ENCODE peak calls at places on chromosomes 1 and 21, in four cellular contexts. One of them, this sample, is unnamed.

GRCh38 chr1:62823556-62823955 is 39.6 kb downstream of the ATG4C start:
- DNase-seq in pancreas: no peak
- DNase-seq in DND-41: no peak
- DNase-seq in naive thymus-derived CD4-positive, alpha-beta T cell: no peak
- DNase-seq in this sample: no peak

GRCh38 chr1:63874278-63874880 is 100.6 kb downstream of the ROR1 start:
- DNase-seq in pancreas: no peak
- DNase-seq in DND-41: no peak
- DNase-seq in naive thymus-derived CD4-positive, alpha-beta T cell: no peak
- DNase-seq in this sample: no peak

GRCh38 chr1:154747841-154748766 is 122.0 kb downstream of the KCNN3 start:
- DNase-seq in pancreas: no peak
- DNase-seq in DND-41: peak; percentile 77
- DNase-seq in naive thymus-derived CD4-positive, alpha-beta T cell: peak; percentile 61
- DNase-seq in this sample: no peak

GRCh38 chr21:38965910-38966504 is 160.3 kb downstream of the ETS2 start:
- DNase-seq in pancreas: peak; percentile 82
- DNase-seq in DND-41: no peak
- DNase-seq in naive thymus-derived CD4-positive, alpha-beta T cell: no peak
- DNase-seq in this sample: no peak

GRCh38 chr21:26964379-26964778 is 2.5 kb downstream of the ADAMTS5 start:
- DNase-seq in pancreas: peak; percentile 17
- DNase-seq in DND-41: no peak
- DNase-seq in naive thymus-derived CD4-positive, alpha-beta T cell: no peak
- DNase-seq in this sample: no peak

GRCh38 chr1:30041741-30042437 is 681.5 kb downstream of the MATN1 start:
- DNase-seq in pancreas: no peak
- DNase-seq in DND-41: no peak
- DNase-seq in naive thymus-derived CD4-positive, alpha-beta T cell: no peak
- DNase-seq in this sample: no peak

GRCh38 chr1:216064643-216065042 is 358.6 kb downstream of the USH2A start:
- DNase-seq in pancreas: no peak
- DNase-seq in DND-41: no peak
- DNase-seq in naive thymus-derived CD4-positive, alpha-beta T cell: no peak
- DNase-seq in this sample: no peak

GRCh38 chr1:115227683-115228082 is 110.4 kb downstream of the NGF start:
- DNase-seq in pancreas: no peak
- DNase-seq in DND-41: no peak
- DNase-seq in naive thymus-derived CD4-positive, alpha-beta T cell: no peak
- DNase-seq in this sample: no peak

DNA sequence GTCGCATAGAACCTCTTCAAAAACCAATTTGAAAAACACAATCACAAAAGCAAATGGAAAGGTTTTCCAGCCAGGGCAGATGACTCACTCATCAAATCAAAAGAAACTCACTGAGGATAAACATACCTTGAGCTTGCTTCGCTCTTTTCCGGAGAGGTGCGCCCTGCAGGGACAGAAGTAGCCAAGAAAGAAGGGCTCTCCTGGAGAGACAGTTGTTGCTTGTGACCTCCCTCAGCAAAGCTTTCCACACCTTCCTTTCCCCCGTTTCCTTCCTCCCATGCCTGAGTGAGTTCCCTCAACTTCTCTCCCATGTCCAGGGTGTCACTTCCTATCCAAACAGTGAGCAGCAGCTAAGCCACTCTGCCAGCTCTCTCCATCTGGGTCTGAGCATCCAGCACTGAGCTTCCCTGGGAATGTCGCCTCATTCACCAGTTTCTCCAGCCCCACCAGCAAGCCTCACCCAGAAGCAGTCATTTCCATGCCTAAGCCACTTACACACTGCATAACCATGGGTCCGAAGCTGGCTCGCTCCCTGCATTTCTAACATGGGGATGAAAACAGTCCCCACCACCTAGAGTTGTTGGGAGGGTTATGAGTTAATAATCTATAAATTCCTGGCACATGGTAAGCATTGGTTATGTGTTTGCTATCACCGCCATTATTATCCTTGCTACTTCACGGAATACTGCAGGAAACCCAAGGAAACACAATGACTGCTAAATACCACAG is 75.0 kb downstream of the PTPN14 start:
- DNase-seq in pancreas: no peak
- DNase-seq in DND-41: no peak
- DNase-seq in naive thymus-derived CD4-positive, alpha-beta T cell: no peak
- DNase-seq in this sample: no peak
- H3K27ac ChIP-seq in pancreas: no peak overlapping the region
- H3K27ac ChIP-seq in DND-41: no peak overlapping the region
- H3K27ac ChIP-seq in naive thymus-derived CD4-positive, alpha-beta T cell: no peak overlapping the region
- H3K27ac ChIP-seq in this sample: no peak overlapping the region

GRCh38 chr1:180540697-180541594 is 17.8 kb upstream of the OVAAL start:
- DNase-seq in pancreas: no peak
- DNase-seq in DND-41: no peak
- DNase-seq in naive thymus-derived CD4-positive, alpha-beta T cell: no peak
- DNase-seq in this sample: no peak
- H3K27ac ChIP-seq in pancreas: no peak overlapping the region
- H3K27ac ChIP-seq in DND-41: no peak overlapping the region
- H3K27ac ChIP-seq in naive thymus-derived CD4-positive, alpha-beta T cell: no peak overlapping the region
- H3K27ac ChIP-seq in this sample: no peak overlapping the region

GRCh38 chr1:160227045-160227444 is 21.9 kb downstream of the PEA15 start:
- DNase-seq in pancreas: no peak
- DNase-seq in DND-41: no peak
- DNase-seq in naive thymus-derived CD4-positive, alpha-beta T cell: no peak
- DNase-seq in this sample: no peak
- H3K27ac ChIP-seq in pancreas: no peak overlapping the region
- H3K27ac ChIP-seq in DND-41: no peak overlapping the region
- H3K27ac ChIP-seq in naive thymus-derived CD4-positive, alpha-beta T cell: no peak overlapping the region
- H3K27ac ChIP-seq in this sample: no peak overlapping the region

GRCh38 chr1:66770240-66770639 is 18.0 kb downstream of the DYNLT5 start:
- DNase-seq in pancreas: no peak
- DNase-seq in DND-41: no peak
- DNase-seq in naive thymus-derived CD4-positive, alpha-beta T cell: no peak
- DNase-seq in this sample: no peak
- H3K27ac ChIP-seq in pancreas: no peak overlapping the region
- H3K27ac ChIP-seq in DND-41: peak overlapping the region; percentile 89
- H3K27ac ChIP-seq in naive thymus-derived CD4-positive, alpha-beta T cell: no peak overlapping the region
- H3K27ac ChIP-seq in this sample: no peak overlapping the region

GRCh38 chr1:172960454-172961208 is 90.1 kb downstream of the TNFSF18 start:
- DNase-seq in pancreas: peak; percentile 45
- DNase-seq in DND-41: no peak
- DNase-seq in naive thymus-derived CD4-positive, alpha-beta T cell: no peak
- DNase-seq in this sample: no peak

GRCh38 chr1:172957491-172957890 is 93.2 kb downstream of the TNFSF18 start:
- DNase-seq in pancreas: no peak
- DNase-seq in DND-41: no peak
- DNase-seq in naive thymus-derived CD4-positive, alpha-beta T cell: no peak
- DNase-seq in this sample: no peak

GRCh38 chr1:172956871-172957270 is 93.9 kb downstream of the TNFSF18 start:
- DNase-seq in pancreas: no peak
- DNase-seq in DND-41: no peak
- DNase-seq in naive thymus-derived CD4-positive, alpha-beta T cell: no peak
- DNase-seq in this sample: no peak

GRCh38 chr1:172959578-172959977 is 91.2 kb downstream of the TNFSF18 start:
- DNase-seq in pancreas: no peak
- DNase-seq in DND-41: no peak
- DNase-seq in naive thymus-derived CD4-positive, alpha-beta T cell: no peak
- DNase-seq in this sample: no peak

GRCh38 chr1:172960019-172960418 is 90.7 kb downstream of the TNFSF18 start:
- DNase-seq in pancreas: no peak
- DNase-seq in DND-41: no peak
- DNase-seq in naive thymus-derived CD4-positive, alpha-beta T cell: no peak
- DNase-seq in this sample: no peak
- H3K27ac ChIP-seq in pancreas: peak overlapping the region; percentile 19
- H3K27ac ChIP-seq in DND-41: no peak overlapping the region
- H3K27ac ChIP-seq in naive thymus-derived CD4-positive, alpha-beta T cell: no peak overlapping the region
- H3K27ac ChIP-seq in this sample: no peak overlapping the region

GRCh38 chr1:52684545-52684944 is 13.6 kb downstream of the COA7 start:
- DNase-seq in pancreas: no peak
- DNase-seq in DND-41: no peak
- DNase-seq in naive thymus-derived CD4-positive, alpha-beta T cell: no peak
- DNase-seq in this sample: no peak
- H3K27ac ChIP-seq in pancreas: no peak overlapping the region
- H3K27ac ChIP-seq in DND-41: no peak overlapping the region
- H3K27ac ChIP-seq in naive thymus-derived CD4-positive, alpha-beta T cell: no peak overlapping the region
- H3K27ac ChIP-seq in this sample: no peak overlapping the region

This sample was measured in effector memory CD4-positive, alpha-beta T cell.